ENCODE peak calls at places on chromosomes 7 and 10, in four cellular contexts. J is left cardiac atrium, H is epithelial cell of esophagus, K is AG10803. B is an unnamed sample.

GRCh38 chr7:2411815-2412586 is 8.6 kb downstream of the CHST12 start:
- DNase-seq in K (no peak), H (no peak), J (no peak), B (no peak)

GRCh38 chr10:46229144-46229563 is 57.6 kb upstream of the ANTXRL start:
- DNase-seq in J (peak), K (no peak), H (no peak), B (no peak)

GRCh38 chr7:98295467-98296220 is 14.2 kb downstream of the BRI3 start:
- DNase-seq in K (no peak), J (no peak), H (peak), B (no peak)

GRCh38 chr10:85224366-85224960 is 896.1 kb downstream of the CCSER2 start:
- DNase-seq in H (no peak), K (no peak), J (no peak), B (no peak)

GRCh38 chr10:56469482-56469881 is 108.4 kb upstream of the ZWINT start:
- DNase-seq in H (no peak), J (no peak), K (no peak), B (no peak)

GRCh38 chr10:44969854-44970253 is 8.8 kb downstream of the DEPP1 start:
- DNase-seq in J (no peak), H (no peak), K (no peak), B (no peak)

GRCh38 chr10:11901454-11902431 is 78.6 kb downstream of the PROSER2 start:
- DNase-seq in K (no peak), J (no peak), H (peak), B (peak)

GRCh38 chr10:102678842-102679289 is 34.6 kb downstream of the TRIM8 start:
- DNase-seq in H (peak), J (peak), K (peak), B (peak)

GRCh38 chr7:2445047-2445446 is 31.2 kb downstream of the GRIFIN start:
- DNase-seq in H (no peak), J (no peak), K (peak), B (no peak)

GRCh38 chr7:17289074-17289665 is 9.3 kb upstream of the AHR start:
- DNase-seq in J (peak), K (no peak), H (no peak), B (no peak)

GRCh38 chr7:141649865-141650499 is 52.0 kb downstream of the DENND11 start:
- DNase-seq in J (peak), H (peak), K (peak), B (no peak)

GRCh38 chr10:1531883-1532597 is 205.3 kb downstream of the ADARB2 start:
- DNase-seq in J (no peak), H (no peak), K (no peak), B (no peak)

GRCh38 chr10:6507311-6507710 is 72.8 kb downstream of the PRKCQ start:
- DNase-seq in K (no peak), J (no peak), H (no peak), B (no peak)

GRCh38 chr7:106891545-106892410 is 26.7 kb downstream of the PIK3CG start:
- DNase-seq in J (no peak), K (no peak), H (peak), B (no peak)

GRCh38 chr10:70272925-70273316 is 10.9 kb downstream of the NPFFR1 start:
- DNase-seq in J (no peak), K (peak), H (peak), B (no peak)

GRCh38 chr10:99450156-99450555 is 19.7 kb upstream of the GOT1 start:
- DNase-seq in K (no peak), H (no peak), J (no peak), B (no peak)

GRCh38 chr7:19488056-19488455 is 220.8 kb downstream of the POLR1F start:
- DNase-seq in H (no peak), K (no peak), J (no peak), B (no peak)

GRCh38 chr7:102287465-102288146 is 938 bp downstream of the SH2B2 start:
- DNase-seq in K (no peak), H (peak), J (peak), B (peak)

GRCh38 chr7:29567174-29567573 is 3.5 kb downstream of the PRR15 start:
- DNase-seq in H (no peak), K (no peak), J (no peak), B (no peak)

B was measured in lower lobe of right lung.